ENCODE peak calls at places on chromosomes 11 and 22, in five cellular contexts. U is HCT116, L is HepG2, W is GM12878, K is upper lobe of left lung. Y is an unnamed sample.

GRCh38 chr11:30478923-30479322 is 107.2 kb downstream of the MPPED2 start:
- ATAC-seq in K (peak; percentile 6), U (no peak), W (no peak), L (no peak), Y (no peak)

GRCh38 chr22:39932918-39933649 is 27.1 kb upstream of the TMA7B start:
- ATAC-seq in W (peak; percentile 82), K (no peak), L (no peak), U (peak; percentile 81), Y (no peak)

GRCh38 chr11:130467116-130467990 is 18.9 kb downstream of the ADAMTS15 start:
- ATAC-seq in U (no peak), L (no peak), K (no peak), W (no peak), Y (no peak)

GRCh38 chr11:1532606-1533341 is 39.3 kb downstream of the DUSP8 start:
- ATAC-seq in K (no peak), U (no peak), W (no peak), L (no peak), Y (peak; percentile 42)

GRCh38 chr11:56911312-56911711 is 77.4 kb upstream of the OR5AK2 start:
- ATAC-seq in K (no peak), W (no peak), L (no peak), U (no peak), Y (no peak)

GRCh38 chr11:14852571-14853177 is 39.4 kb downstream of the CYP2R1 start:
- ATAC-seq in W (no peak), U (no peak), K (no peak), L (no peak), Y (no peak)

GRCh38 chr11:76614471-76615183 is 55.9 kb downstream of the LRRC32 start:
- ATAC-seq in L (no peak), W (peak; percentile 12), U (no peak), K (peak; percentile 89), Y (peak; percentile 69)

GRCh38 chr22:20771918-20772625 is 1.8 kb upstream of the SERPIND1 start:
- ATAC-seq in L (peak; percentile 85), W (peak; percentile 35), K (no peak), U (peak; percentile 85), Y (no peak)

GRCh38 chr11:120035756-120036155 is 102.2 kb downstream of the TRIM29 start:
- ATAC-seq in K (no peak), L (no peak), U (no peak), W (no peak), Y (no peak)
- TF ChIP-seq POLR2AphosphoS5 in K (no peak), L (no peak), U (no peak), W (no peak), Y (no peak)

GRCh38 chr22:42269407-42270177 is 861 bp downstream of the TCF20 start:
- ATAC-seq in U (peak; percentile 81), W (peak; percentile 88), L (peak; percentile 92), K (peak; percentile 70), Y (peak; percentile 26)
- TF ChIP-seq CTCF in U (no peak), W (peak; percentile 36), L (peak; percentile 61), K (no peak), Y (no peak)

DNA sequence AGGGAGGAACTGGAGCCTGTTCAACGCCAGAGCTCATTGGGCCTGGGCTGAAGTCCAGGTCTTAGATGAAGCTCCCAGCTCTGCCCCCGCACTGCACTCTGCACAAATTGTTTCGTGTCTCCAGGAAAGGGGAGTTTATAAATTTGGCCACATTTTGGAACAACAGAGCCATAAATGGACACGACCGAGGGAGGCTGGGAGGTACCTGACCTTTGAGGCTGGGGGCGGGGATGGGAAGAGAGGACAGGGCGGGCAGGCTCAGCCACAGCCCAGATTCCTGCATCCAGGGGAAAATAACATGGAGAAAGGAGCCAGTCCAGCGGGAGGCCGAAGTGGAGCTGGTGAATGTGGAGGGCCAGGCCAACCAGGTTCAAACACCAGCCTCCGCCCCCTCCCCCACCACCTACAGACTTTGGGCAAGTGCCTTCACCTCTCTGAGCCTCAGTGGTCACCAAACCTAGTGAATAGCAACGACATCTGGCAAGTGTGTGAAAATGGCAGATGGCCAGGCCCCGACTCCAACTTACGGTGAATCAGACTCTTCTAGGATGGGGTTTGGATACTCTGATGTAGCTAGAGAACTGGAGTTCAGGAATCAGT is 36.8 kb upstream of the SMTN start:
- ATAC-seq in K (peak; percentile 55), L (peak; percentile 81), W (no peak), U (no peak), Y (peak; percentile 74)
- TF ChIP-seq POLR2AphosphoS5 in K (no peak), L (no peak), W (no peak), U (no peak), Y (peak; percentile 70)

GRCh38 chr11:84524422-84525051 is 1102.6 kb downstream of the DLG2 start:
- ATAC-seq in W (no peak), L (no peak), K (no peak), U (no peak), Y (no peak)
- TF ChIP-seq CTCF in W (peak; percentile 29), L (peak; percentile 26), K (no peak), U (peak; percentile 47), Y (peak; percentile 52)

DNA sequence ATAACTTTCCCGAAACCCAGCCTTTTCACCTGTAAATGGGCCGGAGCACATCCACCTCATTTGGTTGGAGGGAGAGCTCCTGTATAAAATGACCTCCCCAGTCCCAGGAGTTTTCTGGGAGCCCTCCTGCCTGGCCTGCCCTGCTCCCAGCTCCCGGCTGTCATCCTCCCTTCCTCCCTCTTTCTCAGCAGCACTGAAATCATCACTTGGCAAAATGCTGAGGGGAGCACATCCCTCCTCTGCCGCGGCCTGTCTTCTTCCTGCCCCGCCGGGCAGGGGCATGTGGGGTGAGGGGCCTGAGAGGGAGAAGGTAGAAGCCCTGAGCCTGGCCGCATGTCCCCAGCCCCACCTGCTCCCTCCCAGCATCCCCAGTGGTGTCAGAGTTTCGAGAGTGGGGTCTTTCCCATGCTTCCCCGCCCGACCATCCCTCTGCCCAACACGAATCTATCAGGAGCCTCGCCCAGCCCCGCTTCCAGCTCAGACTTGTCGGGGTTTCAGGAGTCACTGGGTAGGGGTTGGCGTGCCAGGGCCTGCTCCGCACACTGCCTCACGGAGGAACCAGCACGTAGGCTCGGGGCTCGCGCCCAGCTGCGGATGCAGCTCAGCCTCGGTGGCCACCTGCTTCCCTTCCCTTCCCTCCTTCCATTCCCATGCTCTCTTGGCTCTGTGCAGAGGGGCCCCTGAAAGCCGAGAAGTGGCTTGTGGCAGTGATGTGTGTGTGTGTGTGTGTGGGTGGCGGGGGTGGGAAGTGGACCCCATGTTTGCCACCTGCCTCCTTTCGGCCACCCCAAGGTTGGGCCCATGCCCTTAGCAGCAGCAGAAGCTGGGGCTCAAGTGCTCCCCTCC is 37.1 kb downstream of the NECTIN1 start:
- ATAC-seq in L (no peak), U (no peak), K (no peak), W (no peak), Y (no peak)
- TF ChIP-seq POLR2AphosphoS5 in L (no peak), U (no peak), K (no peak), W (no peak), Y (no peak)